ENCODE peak calls at places on chromosomes 13 and 19, in four cellular contexts. J is non-pigmented ciliary epithelial cell, V is AG08396, O is mesenteric fat pad. G is an unnamed sample.

GRCh38 chr19:4389511-4390016 is 10.8 kb downstream of the SH3GL1 start:
- DNase-seq in J (no peak), V (no peak), O (no peak), G (no peak)

GRCh38 chr13:108115739-108116138 is 99.6 kb downstream of the LIG4 start:
- DNase-seq in O (no peak), V (no peak), J (no peak), G (no peak)

GRCh38 chr19:10919352-10920287 is 8.8 kb downstream of the YIPF2 start:
- DNase-seq in V (no peak), O (no peak), J (no peak), G (no peak)

GRCh38 chr13:113483504-113484287 is 6.8 kb downstream of the DCUN1D2 start:
- DNase-seq in V (no peak), O (no peak), J (no peak), G (no peak)

GRCh38 chr13:48687249-48687648 is 33.5 kb downstream of the CYSLTR2 start:
- DNase-seq in V (no peak), O (no peak), J (no peak), G (no peak)

GRCh38 chr19:13430790-13431582 is 75.3 kb downstream of the CACNA1A start:
- DNase-seq in J (peak; percentile 2), V (peak; percentile 51), O (no peak), G (no peak)

GRCh38 chr19:11092181-11092538 is 2.9 kb downstream of the LDLR start:
- DNase-seq in V (peak; percentile 68), O (no peak), J (peak; percentile 41), G (no peak)

GRCh38 chr19:15136234-15136954 is 29.2 kb downstream of the SYDE1 start:
- DNase-seq in V (no peak), O (no peak), J (no peak), G (no peak)

GRCh38 chr19:48454150-48454730 is 1.1 kb upstream of the KCNJ14 start:
- DNase-seq in O (no peak), J (no peak), V (no peak), G (no peak)

GRCh38 chr19:38221919-38222828 is 1.8 kb downstream of the DPF1 start:
- DNase-seq in V (no peak), O (no peak), J (no peak), G (no peak)

G was measured in AG04449.